ENCODE peak calls at places on chromosomes 5 and 9, in four cellular contexts. I, Y, F and N are unnamed samples.

GRCh38 chr9:116284518-116284917 is 130.9 kb downstream of the PAPPA start:
- DNase-seq in I (no peak), Y (no peak), F (no peak), N (no peak)

GRCh38 chr5:123429221-123429954 is 6.2 kb upstream of the CEP120 start:
- DNase-seq in I (no peak), Y (no peak), F (no peak), N (no peak)

GRCh38 chr9:134367061-134367460 is 40.8 kb downstream of the RXRA start:
- DNase-seq in I (no peak), Y (no peak), F (no peak), N (no peak)

GRCh38 chr5:157106668-157107461 is 2.0 kb downstream of the HAVCR2 start:
- DNase-seq in I (no peak), Y (no peak), F (no peak), N (no peak)

GRCh38 chr5:115461506-115462290 is 82.9 kb downstream of the FEM1C start:
- DNase-seq in I (peak; percentile 69), Y (peak; percentile 89), F (no peak), N (no peak)

GRCh38 chr9:8917978-8918739 is 1118.6 kb upstream of the DMAC1 start:
- DNase-seq in I (no peak), Y (no peak), F (peak; percentile 84), N (no peak)

GRCh38 chr9:110502842-110503241 is 76.7 kb downstream of the SVEP1 start:
- DNase-seq in I (no peak), Y (no peak), F (peak; percentile 57), N (no peak)

GRCh38 chr9:20356392-20357206 is 265.7 kb downstream of the MLLT3 start:
- DNase-seq in I (peak; percentile 91), Y (peak; percentile 43), F (peak; percentile 69), N (peak; percentile 44)

GRCh38 chr5:27472875-27473274 is 434.5 kb upstream of the CDH9 start:
- DNase-seq in I (no peak), Y (no peak), F (no peak), N (no peak)

GRCh38 chr5:180494510-180495181 is 467 bp downstream of the CNOT6 start:
- DNase-seq in I (peak; percentile 26), Y (no peak), F (peak; percentile 25), N (no peak)

GRCh38 chr9:21576331-21577189 is 94.4 kb upstream of the IFNE start:
- DNase-seq in I (peak; percentile 88), Y (peak; percentile 93), F (no peak), N (peak; percentile 86)

GRCh38 chr5:133744030-133744645 is 131.8 kb upstream of the FSTL4 start:
- DNase-seq in I (no peak), Y (no peak), F (no peak), N (no peak)

GRCh38 chr5:72167790-72168189 is 60.5 kb downstream of the MAP1B start:
- DNase-seq in I (peak; percentile 51), Y (no peak), F (no peak), N (no peak)

GRCh38 chr9:99680191-99680590 is 141.5 kb upstream of the NR4A3 start:
- DNase-seq in I (peak; percentile 58), Y (no peak), F (no peak), N (peak; percentile 28)

GRCh38 chr9:133737071-133737773 is 930 bp downstream of the SARDH start:
- DNase-seq in I (no peak), Y (no peak), F (no peak), N (no peak)

GRCh38 chr5:107808671-107809137 is 138.0 kb upstream of the EFNA5 start:
- DNase-seq in I (no peak), Y (no peak), F (no peak), N (no peak)

GRCh38 chr9:79104216-79104615 is 467.5 kb upstream of the TLE4 start:
- DNase-seq in I (no peak), Y (no peak), F (no peak), N (no peak)

GRCh38 chr9:136644593-136645342 is 17.9 kb upstream of the EGFL7 start:
- DNase-seq in I (peak; percentile 64), Y (peak; percentile 42), F (peak; percentile 60), N (no peak)

GRCh38 chr5:7851240-7851592 is 283 bp upstream of the CFAP90 start:
- DNase-seq in I (no peak), Y (no peak), F (no peak), N (no peak)

GRCh38 chr5:172546196-172546595 is 91.9 kb upstream of the SH3PXD2B start:
- DNase-seq in I (no peak), Y (no peak), F (no peak), N (no peak)

GRCh38 chr5:54304031-54304430 is 6.3 kb downstream of the ARL15 start:
- DNase-seq in I (no peak), Y (no peak), F (no peak), N (no peak)

GRCh38 chr9:77399964-77400363 is 222.6 kb downstream of the VPS13A start:
- DNase-seq in I (no peak), Y (no peak), F (no peak), N (no peak)

GRCh38 chr9:135610290-135611141 is 28.8 kb downstream of the GLT6D1 start:
- DNase-seq in I (no peak), Y (no peak), F (no peak), N (no peak)

GRCh38 chr5:60705144-60705543 is 5.2 kb upstream of the DEPDC1B start:
- DNase-seq in I (no peak), Y (no peak), F (no peak), N (no peak)

GRCh38 chr5:14665949-14666741 is 1.6 kb downstream of the OTULIN start:
- DNase-seq in I (no peak), Y (no peak), F (peak; percentile 79), N (no peak)

GRCh38 chr5:56638061-56638621 is 177.2 kb upstream of the MAP3K1 start:
- DNase-seq in I (no peak), Y (no peak), F (no peak), N (peak; percentile 69)

GRCh38 chr9:79969383-79969782 is 397.6 kb downstream of the TLE4 start:
- DNase-seq in I (no peak), Y (no peak), F (no peak), N (no peak)

GRCh38 chr5:32027717-32028321 is 146.3 kb downstream of the GOLPH3 start:
- DNase-seq in I (peak; percentile 99), Y (peak; percentile 7), F (no peak), N (peak; percentile 98)

GRCh38 chr5:61933787-61934626 is 372.0 kb upstream of the KIF2A start:
- DNase-seq in I (peak; percentile 58), Y (peak; percentile 34), F (peak; percentile 56), N (no peak)

GRCh38 chr5:172229904-172230303 is 35.9 kb downstream of the EFCAB9 start:
- DNase-seq in I (no peak), Y (no peak), F (no peak), N (no peak)

GRCh38 chr9:93292664-93293328 is 108.9 kb downstream of the WNK2 start:
- DNase-seq in I (no peak), Y (no peak), F (no peak), N (no peak)

GRCh38 chr5:172029876-172030275 is 23.4 kb upstream of the FBXW11 start:
- DNase-seq in I (no peak), Y (no peak), F (no peak), N (no peak)

GRCh38 chr9:81898851-81899250 is 29.4 kb upstream of the SPATA31D4 start:
- DNase-seq in I (peak; percentile 31), Y (no peak), F (no peak), N (no peak)

GRCh38 chr9:113540466-113540865 is 76.9 kb downstream of the RGS3 start:
- DNase-seq in I (no peak), Y (no peak), F (no peak), N (no peak)

GRCh38 chr5:134465856-134466240 is 54.2 kb upstream of the CDKN2AIPNL start:
- DNase-seq in I (peak; percentile 96), Y (peak; percentile 68), F (peak; percentile 42), N (peak; percentile 73)

GRCh38 chr9:69885474-69885929 is 64.9 kb downstream of the CFAP95 start:
- DNase-seq in I (no peak), Y (no peak), F (no peak), N (peak; percentile 69)

DNA sequence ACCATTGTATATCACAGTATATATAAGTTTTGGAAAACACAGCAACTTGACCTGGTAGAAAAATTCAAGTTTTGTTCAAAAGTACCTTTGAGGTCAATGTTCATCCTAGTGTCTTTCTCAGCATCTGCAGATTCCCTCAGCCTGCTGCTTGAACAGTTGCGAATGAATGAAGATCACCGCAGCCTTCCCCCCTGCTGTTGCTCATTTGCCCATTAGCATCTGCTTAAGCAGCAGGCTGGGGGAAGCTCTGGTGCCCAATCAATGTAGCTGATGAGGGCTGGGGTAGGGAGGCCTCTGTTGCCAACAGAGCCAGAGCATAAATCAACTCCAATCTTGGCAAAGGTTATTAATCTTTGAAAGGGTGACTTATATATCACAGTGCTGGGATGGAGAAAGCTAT is 586.5 kb upstream of the PTPRD start:
- DNase-seq in I (no peak), Y (no peak), F (no peak), N (no peak)
- TF ChIP-seq CTCF in I (no peak), Y (no peak), F (no peak), N (no peak)

GRCh38 chr9:89633920-89634319 is 29.1 kb downstream of the GADD45G start:
- DNase-seq in I (no peak), Y (no peak), F (no peak), N (no peak)

GRCh38 chr9:89635816-89636215 is 31.0 kb downstream of the GADD45G start:
- DNase-seq in I (no peak), Y (no peak), F (no peak), N (peak; percentile 54)

GRCh38 chr9:89637787-89638186 is 33.0 kb downstream of the GADD45G start:
- DNase-seq in I (no peak), Y (no peak), F (no peak), N (no peak)

GRCh38 chr9:89633404-89633803 is 28.6 kb downstream of the GADD45G start:
- DNase-seq in I (no peak), Y (no peak), F (no peak), N (no peak)

DNA sequence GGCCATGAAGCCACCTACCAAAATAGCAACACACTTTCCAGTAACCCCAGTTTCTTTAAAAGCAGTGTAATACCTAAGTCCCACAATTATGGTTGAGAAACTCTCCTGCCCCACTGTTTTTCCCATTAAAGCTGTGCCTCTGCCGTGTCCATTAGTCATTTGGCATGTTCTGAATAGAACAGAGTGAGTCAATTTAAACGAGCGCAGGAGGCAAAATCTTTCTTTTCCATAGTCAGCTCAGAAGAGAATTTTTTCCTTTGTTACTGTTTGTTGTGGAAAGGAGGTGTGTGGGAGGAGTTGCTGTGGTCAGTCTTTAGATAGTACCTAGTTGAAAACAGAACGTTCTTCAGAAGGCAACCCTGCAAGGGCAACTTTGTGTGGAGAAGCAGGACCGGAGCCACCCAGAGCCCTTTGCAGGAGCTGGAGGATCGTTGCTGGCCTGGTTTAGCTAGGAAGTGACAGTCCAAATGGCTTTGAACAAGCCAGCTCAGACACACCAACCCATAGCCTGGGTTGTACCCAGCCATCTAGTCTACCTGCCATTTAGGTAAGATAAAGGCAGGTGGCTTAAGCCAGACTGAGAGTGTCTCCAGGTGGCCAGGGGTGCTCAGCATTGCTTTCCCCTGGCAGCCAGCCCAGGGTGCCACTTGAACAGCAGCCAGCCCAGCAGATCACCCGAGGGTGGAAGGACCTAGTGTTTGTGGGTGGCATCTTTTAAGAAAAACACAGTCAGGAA is 30.4 kb downstream of the GADD45G start:
- DNase-seq in I (peak; percentile 35), Y (no peak), F (no peak), N (peak; percentile 61)
- H3K4me3 ChIP-seq in I (no peak overlapping the region), Y (no peak overlapping the region), F (no peak overlapping the region), N (no peak overlapping the region)

GRCh38 chr5:77844408-77845272 is 68.5 kb upstream of the TBCA start:
- DNase-seq in I (peak; percentile 30), Y (no peak), F (no peak), N (no peak)
- TF ChIP-seq CTCF in I (peak; percentile 36), Y (no peak), F (no peak), N (peak; percentile 20)

GRCh38 chr5:159971931-159972461 is 36.9 kb upstream of the TTC1 start:
- DNase-seq in I (no peak), Y (no peak), F (no peak), N (no peak)
- H3K4me3 ChIP-seq in I (no peak overlapping the region), Y (no peak overlapping the region), F (no peak overlapping the region), N (peak overlapping the region; percentile 21)